ENCODE peak calls at places on chromosomes 4 and X, in five cellular contexts. L is lower lobe of right lung, K is upper lobe of right lung, W is hepatocyte, C is RWPE2. X is an unnamed sample.

GRCh38 chr4:155780773-155781172 is 22.0 kb downstream of the GUCY1B1 start:
- DNase-seq in L (no peak), C (no peak), K (no peak), W (no peak), X (no peak)

GRCh38 chr4:142925161-142925560 is 79.1 kb upstream of the INPP4B start:
- DNase-seq in K (no peak), W (no peak), L (no peak), C (no peak), X (no peak)

GRCh38 chr4:22191565-22192301 is 243.2 kb upstream of the KCNIP4 start:
- DNase-seq in L (no peak), C (no peak), W (no peak), K (no peak), X (no peak)

GRCh38 chr4:81816362-81816761 is 344.7 kb upstream of the RASGEF1B start:
- DNase-seq in L (no peak), K (no peak), W (no peak), C (no peak), X (no peak)

GRCh38 chrX:132023896-132024386 is 839 bp downstream of the STK26 start:
- DNase-seq in W (no peak), C (peak; percentile 29), L (peak; percentile 56), K (peak; percentile 69), X (no peak)

GRCh38 chrX:1466971-1467561 is 14.4 kb upstream of the ASMTL start:
- DNase-seq in K (peak; percentile 38), C (peak; percentile 52), W (no peak), L (no peak), X (no peak)

GRCh38 chr4:24795666-24796381 is 451 bp downstream of the SOD3 start:
- DNase-seq in K (no peak), W (no peak), C (no peak), L (no peak), X (no peak)

GRCh38 chrX:13048265-13048664 is 3.8 kb upstream of the FAM9C start:
- DNase-seq in C (no peak), K (no peak), L (no peak), W (no peak), X (no peak)

GRCh38 chr4:178205826-178206225 is 763.6 kb upstream of the AGA start:
- DNase-seq in K (no peak), C (no peak), W (no peak), L (no peak), X (no peak)

GRCh38 chr4:1116837-1117236 is 3.5 kb upstream of the RNF212 start:
- DNase-seq in L (no peak), C (no peak), K (no peak), W (no peak), X (no peak)

GRCh38 chrX:11429543-11430085 is 136.4 kb downstream of the AMELX start:
- DNase-seq in W (no peak), C (no peak), L (no peak), K (no peak), X (no peak)

GRCh38 chr4:58761563-58761962 is 1651.4 kb upstream of the IGFBP7 start:
- DNase-seq in L (no peak), K (no peak), W (no peak), C (no peak), X (no peak)

GRCh38 chrX:103878466-103879151 is 46.6 kb upstream of the RAB9B start:
- DNase-seq in L (no peak), K (no peak), W (peak; percentile 30), C (peak; percentile 36), X (no peak)

GRCh38 chrX:109856974-109857373 is 123.9 kb upstream of the ACSL4 start:
- DNase-seq in W (peak; percentile 40), K (no peak), C (no peak), L (no peak), X (no peak)
- TF ChIP-seq CTCF in W (peak; percentile 70), K (peak; percentile 71), C (peak; percentile 81), L (peak; percentile 66), X (peak; percentile 73)

GRCh38 chrX:40262641-40263560 is 165.1 kb upstream of the BCOR start:
- DNase-seq in L (no peak), W (peak; percentile 32), K (no peak), C (no peak), X (no peak)

GRCh38 chrX:40260123-40260751 is 162.5 kb upstream of the BCOR start:
- DNase-seq in K (peak; percentile 83), W (no peak), L (peak; percentile 72), C (no peak), X (no peak)

GRCh38 chrX:40258909-40259308 is 161.2 kb upstream of the BCOR start:
- DNase-seq in K (no peak), C (no peak), L (no peak), W (no peak), X (no peak)

GRCh38 chrX:40266490-40267333 is 169.0 kb upstream of the BCOR start:
- DNase-seq in C (peak; percentile 54), W (peak; percentile 89), L (peak; percentile 72), K (peak; percentile 86), X (no peak)

GRCh38 chrX:40261955-40262596 is 164.3 kb upstream of the BCOR start:
- DNase-seq in W (peak; percentile 72), L (peak; percentile 67), K (peak; percentile 75), C (no peak), X (no peak)
- H3K4me1 ChIP-seq in W (peaks cover 20% of the 10 kb centered on the region), L (peaks cover 15% of the 10 kb centered on the region), K (no peaks in the 10 kb centered on the region), C (no peaks in the 10 kb centered on the region), X (no peaks in the 10 kb centered on the region)

DNA sequence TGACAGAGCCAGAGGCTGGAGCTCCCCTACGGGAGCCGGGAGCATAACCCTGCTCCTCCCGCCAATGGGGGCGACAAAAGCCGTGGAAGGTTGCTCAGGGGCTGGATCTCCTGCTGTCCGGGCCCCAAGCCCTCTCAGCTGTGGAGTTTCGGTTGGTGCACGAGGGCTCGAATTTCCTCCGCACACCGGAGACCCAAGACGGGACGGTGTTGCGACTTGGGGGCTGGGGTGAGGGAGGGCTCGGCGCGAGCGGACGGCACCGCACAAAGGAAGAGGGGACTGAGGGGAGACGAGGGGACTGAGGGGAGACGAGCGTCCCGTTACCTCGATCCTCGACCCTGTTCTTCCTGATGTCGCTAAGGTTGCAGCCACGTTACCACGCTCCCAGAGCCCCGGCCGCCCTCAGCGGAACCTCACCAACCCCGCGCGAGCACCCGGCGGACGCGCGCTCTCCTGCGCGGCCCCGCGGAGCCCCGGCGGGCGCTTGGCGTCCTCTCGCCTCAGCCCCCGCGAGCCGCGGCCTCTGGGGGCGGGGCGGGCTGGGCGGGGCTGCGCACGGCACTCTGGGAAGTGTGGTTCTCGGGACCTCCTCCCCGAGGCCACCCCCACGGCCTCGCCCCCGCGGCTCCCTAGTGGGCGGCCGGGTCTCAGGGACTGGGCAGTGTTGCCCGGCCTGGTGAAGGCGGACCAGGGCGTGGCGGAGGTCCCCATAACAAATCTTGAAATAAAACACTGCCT is at the start of gene KLHL8:
- DNase-seq in C (peak; percentile 79), W (peak; percentile 93), L (peak; percentile 90), K (peak; percentile 94), X (peak; percentile 38)
- TF ChIP-seq CTCF in C (peak; percentile 16), W (peak; percentile 12), L (peak; percentile 4), K (no peak), X (peak; percentile 1)

GRCh38 chr4:8169763-8170162 is 11.2 kb upstream of the ABLIM2 start:
- DNase-seq in C (no peak), W (no peak), K (no peak), L (no peak), X (no peak)
- H3K4me1 ChIP-seq in C (no peaks in the 10 kb centered on the region), W (peaks cover 3% of the 10 kb centered on the region), K (no peaks in the 10 kb centered on the region), L (peaks cover 7% of the 10 kb centered on the region), X (no peaks in the 10 kb centered on the region)

GRCh38 chrX:119147486-119147885 is 19.9 kb upstream of the KIAA1210 start:
- DNase-seq in C (no peak), W (peak; percentile 19), K (no peak), L (no peak), X (no peak)

GRCh38 chrX:119150163-119151135 is 22.8 kb upstream of the KIAA1210 start:
- DNase-seq in L (no peak), K (no peak), W (no peak), C (no peak), X (no peak)

DNA sequence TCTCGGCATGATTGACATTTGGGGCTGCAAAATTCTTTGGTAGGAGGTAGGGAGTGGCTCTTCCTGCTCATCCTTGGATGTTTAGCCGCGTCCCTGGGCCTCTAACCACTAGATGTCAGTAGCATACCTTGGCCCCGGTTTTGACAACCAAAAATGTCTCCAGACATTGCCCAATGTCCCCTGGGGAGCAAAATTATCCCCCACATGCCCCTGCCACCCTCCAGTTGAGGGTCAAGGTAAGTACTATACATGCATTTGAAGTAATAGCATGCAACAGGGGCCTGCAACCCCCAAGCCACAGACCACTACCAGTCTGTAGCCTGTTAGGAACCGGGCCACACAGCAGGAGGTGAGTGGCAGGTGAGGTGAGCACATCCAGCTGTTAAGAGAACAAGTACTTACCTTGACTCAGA is 17.6 kb upstream of the KIAA1210 start:
- DNase-seq in W (peak; percentile 26), L (no peak), K (no peak), C (no peak), X (no peak)
- TF ChIP-seq CTCF in W (peak; percentile 38), L (no peak), K (no peak), C (peak; percentile 40), X (no peak)

DNA sequence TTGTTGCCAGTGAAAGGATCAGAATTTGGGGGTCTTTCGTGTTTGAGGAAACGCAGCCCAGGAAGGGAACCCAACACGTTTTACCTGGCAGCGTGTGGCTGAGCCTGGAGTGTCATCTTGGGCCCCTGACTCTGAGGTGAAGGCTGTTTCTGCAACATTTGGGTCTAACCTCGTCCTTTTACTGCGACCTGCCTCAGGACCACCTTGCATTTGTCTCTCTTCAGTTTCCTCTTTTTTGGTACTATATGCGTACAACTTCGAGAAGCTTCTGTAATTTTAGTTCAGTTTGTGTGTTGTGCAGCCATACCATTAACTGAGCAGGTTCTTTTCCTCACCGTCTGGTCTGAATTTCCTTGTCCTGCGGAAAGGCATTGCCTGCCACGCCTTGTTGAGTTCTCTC is 61.5 kb downstream of the TMEM131L start:
- DNase-seq in W (no peak), C (no peak), L (no peak), K (no peak), X (no peak)
- H3K4me1 ChIP-seq in W (peaks cover 41% of the 10 kb centered on the region), C (no peaks in the 10 kb centered on the region), L (peaks cover 64% of the 10 kb centered on the region), K (peaks cover 49% of the 10 kb centered on the region), X (peaks cover 42% of the 10 kb centered on the region)

X was measured in thoracic aorta.